ENCODE peak calls at places on chromosomes 3 and 15, in five cellular contexts. T, J, D, Y and A are unnamed samples.

GRCh38 chr15:48858401-48858800 is 19.5 kb upstream of the EID1 start:
- DNase-seq in Y (no peak), D (no peak), J (peak), T (no peak), A (peak)

GRCh38 chr3:141797167-141797773 is 34.1 kb downstream of the GRK7 start:
- DNase-seq in T (peak), J (peak), D (no peak), Y (peak), A (peak)

GRCh38 chr3:55910543-55910942 is 423.4 kb upstream of the WNT5A start:
- DNase-seq in Y (no peak), D (no peak), T (no peak), J (no peak), A (no peak)

GRCh38 chr3:108090701-108091497 is at the start of gene CD47:
- DNase-seq in D (peak), Y (peak), J (peak), T (peak), A (peak)

GRCh38 chr3:30810617-30811016 is 83.8 kb downstream of the GADL1 start:
- DNase-seq in D (no peak), J (no peak), T (peak), Y (no peak), A (peak)

GRCh38 chr3:112445839-112446238 is 53.4 kb downstream of the BTLA start:
- DNase-seq in T (no peak), Y (no peak), D (no peak), J (peak), A (no peak)

GRCh38 chr15:76147906-76148553 is 88.2 kb downstream of the TMEM266 start:
- DNase-seq in D (peak), T (peak), Y (peak), J (no peak), A (peak)

GRCh38 chr15:64152507-64153387 is 1.2 kb downstream of the SNX22 start:
- DNase-seq in Y (peak), T (peak), D (no peak), J (no peak), A (no peak)

GRCh38 chr3:174436367-174436766 is 422.8 kb upstream of the NAALADL2 start:
- DNase-seq in J (no peak), Y (no peak), D (no peak), T (no peak), A (peak)

GRCh38 chr3:170980399-170980798 is 46.1 kb downstream of the SLC2A2 start:
- DNase-seq in Y (no peak), T (no peak), J (no peak), D (no peak), A (no peak)
- TF ChIP-seq CTCF in Y (peak), T (no peak), J (no peak), D (no peak), A (no peak)

GRCh38 chr15:45116482-45117326 is 2.6 kb downstream of the DUOXA2 start:
- DNase-seq in J (no peak), Y (peak), D (no peak), T (no peak), A (no peak)

GRCh38 chr15:45117327-45118130 is 3.4 kb downstream of the DUOXA2 start:
- DNase-seq in J (no peak), D (no peak), T (no peak), Y (no peak), A (no peak)

GRCh38 chr15:45116006-45116481 is 1.9 kb downstream of the DUOXA2 start:
- DNase-seq in T (no peak), J (no peak), D (no peak), Y (no peak), A (no peak)

GRCh38 chr15:45118996-45119395 is 4.9 kb downstream of the DUOXA2 start:
- DNase-seq in J (no peak), Y (no peak), T (no peak), D (no peak), A (no peak)

DNA sequence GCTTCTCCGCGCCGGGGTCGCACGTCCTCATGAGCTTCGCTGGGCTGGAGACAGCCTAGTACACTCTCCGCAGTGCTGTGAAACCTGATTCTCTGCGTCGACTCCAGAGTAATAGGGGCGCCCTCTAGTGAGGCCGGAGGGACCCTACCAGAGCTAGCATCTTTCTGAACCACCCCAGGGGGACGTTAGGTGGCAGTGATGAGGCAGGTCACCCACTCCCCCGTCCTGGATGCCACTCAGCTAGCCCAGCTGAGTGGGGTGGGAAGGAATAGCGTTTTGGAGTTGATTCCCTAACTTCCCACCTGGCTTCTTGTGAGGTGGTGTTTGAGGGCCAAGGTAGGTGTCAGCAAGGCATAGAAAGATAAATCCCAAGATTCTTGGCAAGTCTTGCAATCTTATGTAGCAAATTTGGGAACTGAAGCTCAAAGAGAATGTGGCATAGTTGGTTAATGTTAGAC is 4.0 kb downstream of the DUOXA2 start:
- DNase-seq in Y (peak), D (peak), T (peak), J (peak), A (peak)
- H3K4me3 ChIP-seq in Y (no peak), D (no peak), T (no peak), J (no peak), A (no peak)

GRCh38 chr3:115913069-115913686 is 289.9 kb downstream of the GAP43 start:
- DNase-seq in D (peak), T (no peak), J (no peak), Y (no peak), A (no peak)
- TF ChIP-seq CTCF in D (peak), T (no peak), J (peak), Y (peak), A (peak)

GRCh38 chr15:95304874-95305271 is 1025.6 kb upstream of the NR2F2 start:
- DNase-seq in J (no peak), D (no peak), Y (no peak), T (no peak), A (no peak)
- H3K4me3 ChIP-seq in J (peak), D (no peak), Y (no peak), T (no peak), A (no peak)

GRCh38 chr15:74630284-74631086 is 14.8 kb downstream of the CLK3 start:
- DNase-seq in J (no peak), Y (no peak), D (no peak), T (no peak), A (no peak)
- TF ChIP-seq CTCF in J (no peak), Y (no peak), D (no peak), T (no peak), A (no peak)

DNA sequence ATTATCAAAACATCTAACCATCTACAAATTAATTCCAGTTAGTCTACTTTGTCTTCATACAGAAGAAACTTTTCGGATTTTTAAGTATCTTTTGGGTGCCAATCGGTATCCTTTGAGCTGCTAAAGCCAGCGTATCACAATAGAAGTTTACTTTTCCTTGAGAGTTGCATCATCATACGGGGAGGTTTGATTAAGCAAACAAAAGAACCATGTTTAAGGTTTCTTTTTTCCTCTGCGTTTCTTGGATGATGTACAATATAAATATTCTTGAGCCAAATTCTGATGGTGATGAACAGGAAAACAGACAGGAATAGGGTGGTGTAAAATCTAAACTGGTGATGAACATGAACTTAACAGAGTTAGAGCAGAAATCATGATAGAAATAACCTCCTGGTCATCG is 527.9 kb downstream of the FOXP1 start:
- DNase-seq in T (no peak), Y (no peak), J (peak), D (no peak), A (peak)
- H3K4me3 ChIP-seq in T (no peak), Y (no peak), J (no peak), D (no peak), A (no peak)

GRCh38 chr15:47135279-47135678 is 582.0 kb upstream of the SEMA6D start:
- DNase-seq in J (no peak), D (no peak), T (no peak), Y (no peak), A (no peak)
- TF ChIP-seq CTCF in J (no peak), D (no peak), T (no peak), Y (no peak), A (no peak)

DNA sequence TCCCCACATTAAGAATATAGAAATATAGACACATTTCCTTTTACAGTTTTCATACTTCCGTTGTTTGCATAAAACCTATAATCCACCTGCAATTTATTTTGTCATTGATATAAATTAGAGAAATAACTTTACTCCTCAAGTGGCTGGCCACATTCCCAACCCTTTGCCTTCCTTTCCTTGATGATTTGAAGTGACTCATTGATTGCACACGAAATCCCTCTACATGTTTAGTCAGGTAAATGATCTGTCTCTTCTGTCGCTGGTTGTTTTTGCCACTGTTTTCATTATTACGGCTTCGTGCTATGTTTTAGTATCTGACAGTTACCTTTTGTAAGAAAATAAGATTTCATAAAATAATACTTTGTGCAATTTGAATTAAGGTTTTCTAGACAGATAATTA is 272.2 kb upstream of the NR2E3 start:
- DNase-seq in J (peak), T (no peak), D (no peak), Y (no peak), A (no peak)
- H3K4me3 ChIP-seq in J (no peak), T (no peak), D (no peak), Y (no peak), A (no peak)

DNA sequence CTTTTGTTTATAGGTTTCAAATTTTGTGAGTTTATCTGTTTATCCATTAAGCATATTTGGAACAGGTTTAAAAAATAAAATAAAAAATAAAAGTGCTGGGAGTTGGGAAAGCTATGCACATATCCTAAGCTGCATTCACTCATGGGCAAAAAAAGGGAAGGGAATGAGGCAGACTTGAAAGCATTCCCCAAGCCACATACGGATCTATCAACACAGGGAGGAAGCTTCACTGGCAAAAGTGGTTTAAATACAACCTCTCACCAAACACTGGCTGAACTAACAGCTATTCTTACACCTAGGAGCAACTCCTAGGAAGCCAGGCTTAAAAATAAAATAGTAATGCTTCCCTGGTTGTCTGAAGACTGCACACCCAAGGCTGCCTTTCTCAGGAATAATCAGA is 101.2 kb downstream of the PCCB start:
- DNase-seq in Y (no peak), T (no peak), J (peak), D (no peak), A (peak)
- TF ChIP-seq CTCF in Y (no peak), T (no peak), J (no peak), D (no peak), A (no peak)

GRCh38 chr15:58793862-58794261 is 22.8 kb downstream of the MINDY2 start:
- DNase-seq in Y (no peak), J (peak), T (peak), D (no peak), A (no peak)
- H3K4me3 ChIP-seq in Y (no peak), J (no peak), T (no peak), D (no peak), A (no peak)